ENCODE peak calls at places on chromosomes 5 and 9, in eight cellular contexts. One of them, this sample, is unnamed.

GRCh38 chr5:172858990-172859811 is 25.1 kb downstream of the ERGIC1 start:
- DNase-seq in CD8-positive, alpha-beta memory T cell: no peak
- DNase-seq in WERI-Rb-1: no peak
- DNase-seq in CD8-positive, alpha-beta T cell: no peak
- DNase-seq in prostate gland: no peak
- DNase-seq in PC-3: peak; percentile 55
- DNase-seq in kidney: peak; percentile 90
- DNase-seq in PC-9: peak; percentile 95
- DNase-seq in this sample: peak; percentile 97

GRCh38 chr5:161152415-161152814 is 300.4 kb upstream of the ATP10B start:
- DNase-seq in kidney: no peak
- DNase-seq in PC-3: no peak
- DNase-seq in WERI-Rb-1: no peak
- DNase-seq in PC-9: no peak
- DNase-seq in CD8-positive, alpha-beta memory T cell: no peak
- DNase-seq in CD8-positive, alpha-beta T cell: no peak
- DNase-seq in prostate gland: no peak
- DNase-seq in this sample: no peak

GRCh38 chr5:135477594-135477993 is 25.4 kb upstream of the TIFAB start:
- DNase-seq in WERI-Rb-1: peak; percentile 32
- DNase-seq in PC-3: no peak
- DNase-seq in CD8-positive, alpha-beta memory T cell: no peak
- DNase-seq in kidney: no peak
- DNase-seq in prostate gland: no peak
- DNase-seq in PC-9: no peak
- DNase-seq in CD8-positive, alpha-beta T cell: no peak
- DNase-seq in this sample: no peak

GRCh38 chr5:92371889-92372235 is 988.7 kb upstream of the ARRDC3 start:
- DNase-seq in PC-9: no peak
- DNase-seq in CD8-positive, alpha-beta T cell: no peak
- DNase-seq in CD8-positive, alpha-beta memory T cell: no peak
- DNase-seq in PC-3: peak; percentile 76
- DNase-seq in prostate gland: no peak
- DNase-seq in kidney: no peak
- DNase-seq in WERI-Rb-1: no peak
- DNase-seq in this sample: peak; percentile 43

GRCh38 chr5:78519198-78519941 is 129.2 kb downstream of the LHFPL2 start:
- DNase-seq in PC-3: no peak
- DNase-seq in WERI-Rb-1: no peak
- DNase-seq in prostate gland: no peak
- DNase-seq in PC-9: no peak
- DNase-seq in CD8-positive, alpha-beta memory T cell: no peak
- DNase-seq in kidney: no peak
- DNase-seq in CD8-positive, alpha-beta T cell: no peak
- DNase-seq in this sample: no peak

GRCh38 chr5:33841829-33842228 is 50.0 kb downstream of the ADAMTS12 start:
- DNase-seq in PC-9: peak; percentile 82
- DNase-seq in prostate gland: no peak
- DNase-seq in WERI-Rb-1: no peak
- DNase-seq in kidney: no peak
- DNase-seq in CD8-positive, alpha-beta memory T cell: no peak
- DNase-seq in CD8-positive, alpha-beta T cell: no peak
- DNase-seq in PC-3: peak; percentile 23
- DNase-seq in this sample: no peak

GRCh38 chr9:28444637-28445036 is 871.4 kb upstream of the C9orf72 start:
- DNase-seq in prostate gland: no peak
- DNase-seq in kidney: no peak
- DNase-seq in PC-9: no peak
- DNase-seq in WERI-Rb-1: no peak
- DNase-seq in PC-3: no peak
- DNase-seq in CD8-positive, alpha-beta memory T cell: no peak
- DNase-seq in CD8-positive, alpha-beta T cell: no peak
- DNase-seq in this sample: no peak

GRCh38 chr5:86565197-86565789 is 52.4 kb upstream of the COX7C start:
- DNase-seq in PC-3: no peak
- DNase-seq in PC-9: no peak
- DNase-seq in CD8-positive, alpha-beta T cell: no peak
- DNase-seq in prostate gland: no peak
- DNase-seq in kidney: no peak
- DNase-seq in WERI-Rb-1: no peak
- DNase-seq in CD8-positive, alpha-beta memory T cell: no peak
- DNase-seq in this sample: no peak

GRCh38 chr5:110073534-110073933 is 383.8 kb downstream of the MAN2A1 start:
- DNase-seq in PC-9: no peak
- DNase-seq in prostate gland: no peak
- DNase-seq in CD8-positive, alpha-beta T cell: no peak
- DNase-seq in CD8-positive, alpha-beta memory T cell: no peak
- DNase-seq in WERI-Rb-1: no peak
- DNase-seq in PC-3: no peak
- DNase-seq in kidney: no peak
- DNase-seq in this sample: no peak

GRCh38 chr5:5017827-5018559 is 122.1 kb upstream of the ADAMTS16 start:
- DNase-seq in CD8-positive, alpha-beta memory T cell: no peak
- DNase-seq in kidney: no peak
- DNase-seq in PC-9: no peak
- DNase-seq in PC-3: peak; percentile 54
- DNase-seq in WERI-Rb-1: no peak
- DNase-seq in CD8-positive, alpha-beta T cell: no peak
- DNase-seq in prostate gland: no peak
- DNase-seq in this sample: peak; percentile 81

GRCh38 chr5:59390074-59390659 is 503.4 kb downstream of the PDE4D start:
- DNase-seq in prostate gland: peak; percentile 29
- DNase-seq in kidney: no peak
- DNase-seq in PC-3: no peak
- DNase-seq in WERI-Rb-1: no peak
- DNase-seq in CD8-positive, alpha-beta memory T cell: no peak
- DNase-seq in PC-9: no peak
- DNase-seq in CD8-positive, alpha-beta T cell: no peak
- DNase-seq in this sample: peak; percentile 14

GRCh38 chr9:27599102-27599501 is 25.8 kb upstream of the C9orf72 start:
- DNase-seq in PC-3: no peak
- DNase-seq in CD8-positive, alpha-beta T cell: no peak
- DNase-seq in prostate gland: no peak
- DNase-seq in kidney: no peak
- DNase-seq in CD8-positive, alpha-beta memory T cell: no peak
- DNase-seq in WERI-Rb-1: no peak
- DNase-seq in PC-9: no peak
- DNase-seq in this sample: no peak

GRCh38 chr9:129694265-129694664 is 28.8 kb downstream of the PRRX2 start:
- DNase-seq in CD8-positive, alpha-beta memory T cell: no peak
- DNase-seq in PC-3: no peak
- DNase-seq in CD8-positive, alpha-beta T cell: no peak
- DNase-seq in prostate gland: no peak
- DNase-seq in PC-9: no peak
- DNase-seq in kidney: no peak
- DNase-seq in WERI-Rb-1: peak; percentile 81
- DNase-seq in this sample: peak; percentile 80

GRCh38 chr5:124746252-124746915 is at the start of gene ZNF608:
- DNase-seq in prostate gland: peak; percentile 39
- DNase-seq in kidney: no peak
- DNase-seq in PC-3: peak; percentile 50
- DNase-seq in WERI-Rb-1: peak; percentile 29
- DNase-seq in CD8-positive, alpha-beta memory T cell: no peak
- DNase-seq in PC-9: no peak
- DNase-seq in CD8-positive, alpha-beta T cell: no peak
- DNase-seq in this sample: peak; percentile 65

GRCh38 chr5:122093415-122093814 is 15.4 kb upstream of the LOX start:
- DNase-seq in WERI-Rb-1: no peak
- DNase-seq in CD8-positive, alpha-beta memory T cell: no peak
- DNase-seq in PC-3: no peak
- DNase-seq in prostate gland: no peak
- DNase-seq in PC-9: no peak
- DNase-seq in CD8-positive, alpha-beta T cell: no peak
- DNase-seq in kidney: no peak
- DNase-seq in this sample: no peak

GRCh38 chr5:33832904-33833575 is 58.8 kb downstream of the ADAMTS12 start:
- DNase-seq in WERI-Rb-1: no peak
- DNase-seq in prostate gland: no peak
- DNase-seq in CD8-positive, alpha-beta memory T cell: no peak
- DNase-seq in PC-3: no peak
- DNase-seq in kidney: no peak
- DNase-seq in CD8-positive, alpha-beta T cell: no peak
- DNase-seq in PC-9: no peak
- DNase-seq in this sample: no peak

GRCh38 chr5:61933787-61934626 is 372.0 kb upstream of the KIF2A start:
- DNase-seq in CD8-positive, alpha-beta memory T cell: no peak
- DNase-seq in WERI-Rb-1: peak; percentile 53
- DNase-seq in prostate gland: peak; percentile 80
- DNase-seq in PC-9: no peak
- DNase-seq in CD8-positive, alpha-beta T cell: no peak
- DNase-seq in PC-3: peak; percentile 68
- DNase-seq in kidney: no peak
- DNase-seq in this sample: peak; percentile 57

GRCh38 chr5:54320256-54320655 is 9.9 kb upstream of the ARL15 start:
- DNase-seq in PC-3: peak; percentile 26
- DNase-seq in CD8-positive, alpha-beta T cell: no peak
- DNase-seq in prostate gland: no peak
- DNase-seq in kidney: no peak
- DNase-seq in CD8-positive, alpha-beta memory T cell: no peak
- DNase-seq in WERI-Rb-1: no peak
- DNase-seq in PC-9: no peak
- DNase-seq in this sample: no peak

GRCh38 chr9:95848764-95849163 is 26.7 kb upstream of the ERCC6L2 start:
- DNase-seq in prostate gland: no peak
- DNase-seq in CD8-positive, alpha-beta memory T cell: no peak
- DNase-seq in kidney: no peak
- DNase-seq in CD8-positive, alpha-beta T cell: no peak
- DNase-seq in PC-9: no peak
- DNase-seq in PC-3: no peak
- DNase-seq in WERI-Rb-1: no peak
- DNase-seq in this sample: peak; percentile 22

GRCh38 chr5:41193462-41194166 is 19.7 kb downstream of the C6 start:
- DNase-seq in CD8-positive, alpha-beta memory T cell: no peak
- DNase-seq in prostate gland: peak; percentile 94
- DNase-seq in PC-3: peak; percentile 87
- DNase-seq in kidney: peak; percentile 98
- DNase-seq in PC-9: no peak
- DNase-seq in WERI-Rb-1: no peak
- DNase-seq in CD8-positive, alpha-beta T cell: no peak
- DNase-seq in this sample: no peak

GRCh38 chr5:128284236-128284635 is 200.7 kb downstream of the SLC12A2 start:
- DNase-seq in WERI-Rb-1: no peak
- DNase-seq in PC-9: no peak
- DNase-seq in PC-3: peak; percentile 56
- DNase-seq in CD8-positive, alpha-beta T cell: no peak
- DNase-seq in prostate gland: no peak
- DNase-seq in kidney: no peak
- DNase-seq in CD8-positive, alpha-beta memory T cell: no peak
- DNase-seq in this sample: no peak

GRCh38 chr5:57267796-57268195 is 93.9 kb downstream of the GPBP1 start:
- DNase-seq in WERI-Rb-1: no peak
- DNase-seq in PC-9: no peak
- DNase-seq in CD8-positive, alpha-beta memory T cell: no peak
- DNase-seq in PC-3: no peak
- DNase-seq in CD8-positive, alpha-beta T cell: no peak
- DNase-seq in kidney: no peak
- DNase-seq in prostate gland: no peak
- DNase-seq in this sample: peak; percentile 38

GRCh38 chr9:22170162-22170932 is 161.2 kb upstream of the CDKN2B start:
- DNase-seq in WERI-Rb-1: no peak
- DNase-seq in prostate gland: no peak
- DNase-seq in kidney: no peak
- DNase-seq in PC-9: no peak
- DNase-seq in CD8-positive, alpha-beta T cell: no peak
- DNase-seq in CD8-positive, alpha-beta memory T cell: no peak
- DNase-seq in PC-3: peak; percentile 78
- DNase-seq in this sample: peak; percentile 47

GRCh38 chr5:96572864-96573512 is 89.2 kb upstream of the CAST start:
- DNase-seq in CD8-positive, alpha-beta memory T cell: no peak
- DNase-seq in kidney: no peak
- DNase-seq in prostate gland: no peak
- DNase-seq in PC-9: peak; percentile 86
- DNase-seq in CD8-positive, alpha-beta T cell: no peak
- DNase-seq in PC-3: peak; percentile 93
- DNase-seq in WERI-Rb-1: no peak
- DNase-seq in this sample: peak; percentile 94

GRCh38 chr5:160938532-160938931 is 86.5 kb upstream of the ATP10B start:
- DNase-seq in PC-9: peak; percentile 52
- DNase-seq in WERI-Rb-1: no peak
- DNase-seq in CD8-positive, alpha-beta memory T cell: no peak
- DNase-seq in PC-3: peak; percentile 11
- DNase-seq in kidney: peak; percentile 83
- DNase-seq in prostate gland: no peak
- DNase-seq in CD8-positive, alpha-beta T cell: no peak
- DNase-seq in this sample: no peak

GRCh38 chr9:35660966-35661413 is 2.9 kb downstream of the CCDC107 start:
- DNase-seq in PC-9: no peak
- DNase-seq in prostate gland: no peak
- DNase-seq in WERI-Rb-1: no peak
- DNase-seq in kidney: no peak
- DNase-seq in CD8-positive, alpha-beta T cell: no peak
- DNase-seq in CD8-positive, alpha-beta memory T cell: no peak
- DNase-seq in PC-3: peak; percentile 23
- DNase-seq in this sample: no peak

GRCh38 chr5:68544091-68544655 is 328.6 kb downstream of the PIK3R1 start:
- DNase-seq in kidney: no peak
- DNase-seq in prostate gland: peak; percentile 61
- DNase-seq in WERI-Rb-1: no peak
- DNase-seq in CD8-positive, alpha-beta memory T cell: no peak
- DNase-seq in PC-3: no peak
- DNase-seq in CD8-positive, alpha-beta T cell: no peak
- DNase-seq in PC-9: no peak
- DNase-seq in this sample: no peak
- H3K27ac ChIP-seq in kidney: peak overlapping the region; percentile 70
- H3K27ac ChIP-seq in prostate gland: peak overlapping the region; percentile 1
- H3K27ac ChIP-seq in WERI-Rb-1: no peak overlapping the region
- H3K27ac ChIP-seq in CD8-positive, alpha-beta memory T cell: no peak overlapping the region
- H3K27ac ChIP-seq in PC-3: no peak overlapping the region
- H3K27ac ChIP-seq in CD8-positive, alpha-beta T cell: no peak overlapping the region
- H3K27ac ChIP-seq in PC-9: no peak overlapping the region
- H3K27ac ChIP-seq in this sample: no peak overlapping the region

GRCh38 chr5:170597109-170597741 is 93.4 kb downstream of the KCNIP1 start:
- DNase-seq in prostate gland: no peak
- DNase-seq in CD8-positive, alpha-beta T cell: no peak
- DNase-seq in kidney: no peak
- DNase-seq in WERI-Rb-1: no peak
- DNase-seq in PC-3: peak; percentile 71
- DNase-seq in PC-9: peak; percentile 45
- DNase-seq in CD8-positive, alpha-beta memory T cell: no peak
- DNase-seq in this sample: peak; percentile 97
- H3K27ac ChIP-seq in prostate gland: no peak overlapping the region
- H3K27ac ChIP-seq in CD8-positive, alpha-beta T cell: no peak overlapping the region
- H3K27ac ChIP-seq in kidney: no peak overlapping the region
- H3K27ac ChIP-seq in WERI-Rb-1: no peak overlapping the region
- H3K27ac ChIP-seq in PC-3: peak overlapping the region; percentile 43
- H3K27ac ChIP-seq in PC-9: no peak overlapping the region
- H3K27ac ChIP-seq in CD8-positive, alpha-beta memory T cell: no peak overlapping the region
- H3K27ac ChIP-seq in this sample: peak overlapping the region; percentile 27

GRCh38 chr9:93598647-93599241 is 22.4 kb downstream of the PHF2 start:
- DNase-seq in kidney: peak; percentile 52
- DNase-seq in CD8-positive, alpha-beta memory T cell: no peak
- DNase-seq in CD8-positive, alpha-beta T cell: peak; percentile 33
- DNase-seq in PC-9: no peak
- DNase-seq in WERI-Rb-1: no peak
- DNase-seq in prostate gland: no peak
- DNase-seq in PC-3: no peak
- DNase-seq in this sample: no peak
- H3K27ac ChIP-seq in kidney: no peak overlapping the region
- H3K27ac ChIP-seq in CD8-positive, alpha-beta memory T cell: no peak overlapping the region
- H3K27ac ChIP-seq in CD8-positive, alpha-beta T cell: no peak overlapping the region
- H3K27ac ChIP-seq in PC-9: no peak overlapping the region
- H3K27ac ChIP-seq in WERI-Rb-1: no peak overlapping the region
- H3K27ac ChIP-seq in prostate gland: no peak overlapping the region
- H3K27ac ChIP-seq in PC-3: no peak overlapping the region
- H3K27ac ChIP-seq in this sample: no peak overlapping the region

GRCh38 chr5:157990583-157991181 is 131.7 kb upstream of the CLINT1 start:
- DNase-seq in CD8-positive, alpha-beta T cell: no peak
- DNase-seq in CD8-positive, alpha-beta memory T cell: no peak
- DNase-seq in prostate gland: no peak
- DNase-seq in WERI-Rb-1: no peak
- DNase-seq in PC-9: no peak
- DNase-seq in PC-3: no peak
- DNase-seq in kidney: no peak
- DNase-seq in this sample: peak; percentile 42
- H3K27ac ChIP-seq in CD8-positive, alpha-beta T cell: no peak overlapping the region
- H3K27ac ChIP-seq in CD8-positive, alpha-beta memory T cell: no peak overlapping the region
- H3K27ac ChIP-seq in prostate gland: no peak overlapping the region
- H3K27ac ChIP-seq in WERI-Rb-1: no peak overlapping the region
- H3K27ac ChIP-seq in PC-9: no peak overlapping the region
- H3K27ac ChIP-seq in PC-3: no peak overlapping the region
- H3K27ac ChIP-seq in kidney: no peak overlapping the region
- H3K27ac ChIP-seq in this sample: no peak overlapping the region